ENCODE peak calls at places on chromosome 21, in seven cellular contexts. H is kidney epithelial cell; Z is NCI-H2171 treated with DMSO at 0.1 percent for 48 hours; W is WTC11; K is CD4-positive, alpha-beta memory T cell; B is iris pigment epithelial cell; P is mesendoderm. C is an unnamed sample.
A peak's percentile ranks its signal among the peaks of the same experiment; 100 is the strongest.

GRCh38 chr21:44426663-44427191 is 28.6 kb upstream of the LRRC3 start:
- DNase-seq in K (no peak), P (no peak), H (no peak), Z (no peak), B (no peak), W (no peak), C (no peak)

GRCh38 chr21:33196956-33197374 is 32.8 kb upstream of the IFNAR2 start:
- DNase-seq in P (peak; percentile 87), B (peak; percentile 55), Z (peak; percentile 84), W (peak; percentile 73), H (peak; percentile 18), K (peak; percentile 49), C (peak; percentile 77)

GRCh38 chr21:15495965-15496364 is 233.8 kb upstream of the USP25 start:
- DNase-seq in Z (no peak), W (no peak), P (peak; percentile 22), K (no peak), B (peak; percentile 40), H (no peak), C (peak; percentile 63)

GRCh38 chr21:41703857-41704501 is 62.9 kb downstream of the RIPK4 start:
- DNase-seq in B (no peak), W (no peak), H (no peak), P (no peak), K (no peak), Z (no peak), C (no peak)

GRCh38 chr21:22575165-22575584 is 1577.0 kb downstream of the NCAM2 start:
- DNase-seq in B (peak; percentile 12), H (no peak), K (no peak), P (peak; percentile 92), W (peak; percentile 25), Z (peak; percentile 73), C (peak; percentile 0)

GRCh38 chr21:26964379-26964778 is 2.5 kb downstream of the ADAMTS5 start:
- DNase-seq in B (no peak), H (peak; percentile 70), P (peak; percentile 96), Z (no peak), K (no peak), W (peak; percentile 56), C (no peak)

GRCh38 chr21:34073749-34074282 is 438 bp downstream of the MRPS6 start:
- DNase-seq in B (peak; percentile 20), H (no peak), W (peak; percentile 29), P (no peak), K (no peak), Z (no peak), C (peak; percentile 24)

GRCh38 chr21:43645414-43645891 is 13.8 kb downstream of the HSF2BP start:
- DNase-seq in B (peak; percentile 87), W (peak; percentile 23), K (no peak), Z (peak; percentile 45), H (no peak), P (peak; percentile 84), C (peak; percentile 92)

GRCh38 chr21:35953570-35953969 is 106.8 kb downstream of the SETD4 start:
- DNase-seq in H (no peak), W (no peak), B (peak; percentile 28), K (no peak), Z (no peak), P (peak; percentile 20), C (peak; percentile 56)

GRCh38 chr21:45506836-45507522 is 35.3 kb downstream of the SLC19A1 start:
- DNase-seq in K (no peak), H (no peak), P (no peak), W (no peak), B (no peak), Z (no peak), C (no peak)

GRCh38 chr21:26451014-26451740 is 121.9 kb downstream of the CYYR1 start:
- DNase-seq in K (no peak), H (no peak), P (no peak), W (no peak), B (no peak), Z (no peak), C (no peak)

GRCh38 chr21:17784604-17785402 is 34.4 kb downstream of the C21orf91 start:
- DNase-seq in P (no peak), H (no peak), W (no peak), K (peak; percentile 73), B (no peak), Z (no peak), C (no peak)

GRCh38 chr21:34886554-34887385 is 162.3 kb downstream of the RUNX1 start:
- DNase-seq in K (peak; percentile 49), B (no peak), W (peak; percentile 46), H (no peak), P (peak; percentile 60), Z (peak; percentile 2), C (peak; percentile 42)

GRCh38 chr21:25107708-25108107 is 499.6 kb downstream of the MRPL39 start:
- DNase-seq in K (no peak), B (peak; percentile 75), H (peak; percentile 88), W (no peak), Z (no peak), P (peak; percentile 88), C (peak; percentile 56)

GRCh38 chr21:38323721-38324591 is 67.2 kb downstream of the KCNJ15 start:
- DNase-seq in H (peak; percentile 92), W (no peak), K (no peak), B (peak; percentile 95), P (peak; percentile 87), Z (peak; percentile 75), C (peak; percentile 92)

GRCh38 chr21:27647401-27647800 is 680.5 kb upstream of the ADAMTS5 start:
- DNase-seq in Z (no peak), W (no peak), B (peak; percentile 57), H (no peak), P (no peak), K (no peak), C (peak; percentile 37)

GRCh38 chr21:42731264-42732032 is 78.0 kb downstream of the PDE9A start:
- DNase-seq in H (no peak), K (no peak), P (no peak), B (no peak), W (no peak), Z (no peak), C (no peak)

GRCh38 chr21:16775056-16775455 is 737.8 kb upstream of the CXADR start:
- DNase-seq in K (no peak), P (peak; percentile 14), B (no peak), H (no peak), Z (no peak), W (peak; percentile 16), C (no peak)

GRCh38 chr21:34965200-34966174 is 83.6 kb downstream of the RUNX1 start:
- DNase-seq in B (peak; percentile 71), P (no peak), K (no peak), W (no peak), H (no peak), Z (no peak), C (peak; percentile 45)